ENCODE peak calls at places on chromosomes 5 and 9, in nine cellular contexts. One of them, this sample, is unnamed.

GRCh38 chr9:32426278-32426939 is 42.0 kb downstream of the ACO1 start:
- DNase-seq in sciatic nerve: no peak
- DNase-seq in left lung: peak
- DNase-seq in left ventricle myocardium superior: no peak
- DNase-seq in amygdala: no peak
- DNase-seq in germinal center: no peak
- DNase-seq in cerebellar cortex: peak
- DNase-seq in astrocyte of the spinal cord: peak
- DNase-seq in cardiac muscle cell: peak
- DNase-seq in this sample: no peak

GRCh38 chr9:101387871-101388506 is 3.2 kb upstream of the BAAT start:
- DNase-seq in sciatic nerve: no peak
- DNase-seq in left lung: no peak
- DNase-seq in left ventricle myocardium superior: no peak
- DNase-seq in amygdala: no peak
- DNase-seq in germinal center: peak
- DNase-seq in cerebellar cortex: peak
- DNase-seq in astrocyte of the spinal cord: peak
- DNase-seq in cardiac muscle cell: peak
- DNase-seq in this sample: no peak

GRCh38 chr5:69416699-69417098 is 1.8 kb downstream of the MARVELD2 start:
- DNase-seq in sciatic nerve: no peak
- DNase-seq in left lung: no peak
- DNase-seq in left ventricle myocardium superior: no peak
- DNase-seq in amygdala: no peak
- DNase-seq in germinal center: no peak
- DNase-seq in cerebellar cortex: no peak
- DNase-seq in astrocyte of the spinal cord: no peak
- DNase-seq in cardiac muscle cell: no peak
- DNase-seq in this sample: no peak

GRCh38 chr5:1330146-1330846 is 14.6 kb downstream of the CLPTM1L start:
- DNase-seq in sciatic nerve: no peak
- DNase-seq in left lung: no peak
- DNase-seq in left ventricle myocardium superior: no peak
- DNase-seq in amygdala: no peak
- DNase-seq in germinal center: no peak
- DNase-seq in cerebellar cortex: no peak
- DNase-seq in astrocyte of the spinal cord: no peak
- DNase-seq in cardiac muscle cell: no peak
- DNase-seq in this sample: peak

GRCh38 chr5:80187691-80188090 is 68.2 kb downstream of the SERINC5 start:
- DNase-seq in sciatic nerve: no peak
- DNase-seq in left lung: no peak
- DNase-seq in left ventricle myocardium superior: no peak
- DNase-seq in amygdala: no peak
- DNase-seq in germinal center: no peak
- DNase-seq in cerebellar cortex: no peak
- DNase-seq in astrocyte of the spinal cord: no peak
- DNase-seq in cardiac muscle cell: no peak
- DNase-seq in this sample: no peak

GRCh38 chr9:96232539-96233241 is 69.3 kb downstream of the HSD17B3 start:
- DNase-seq in sciatic nerve: peak
- DNase-seq in left lung: no peak
- DNase-seq in left ventricle myocardium superior: peak
- DNase-seq in amygdala: no peak
- DNase-seq in germinal center: peak
- DNase-seq in cerebellar cortex: peak
- DNase-seq in astrocyte of the spinal cord: peak
- DNase-seq in cardiac muscle cell: peak
- DNase-seq in this sample: no peak

GRCh38 chr5:139696167-139696893 is 48.2 kb downstream of the CXXC5 start:
- DNase-seq in sciatic nerve: no peak
- DNase-seq in left lung: no peak
- DNase-seq in left ventricle myocardium superior: peak
- DNase-seq in amygdala: no peak
- DNase-seq in germinal center: no peak
- DNase-seq in cerebellar cortex: no peak
- DNase-seq in astrocyte of the spinal cord: no peak
- DNase-seq in cardiac muscle cell: no peak
- DNase-seq in this sample: no peak

GRCh38 chr5:52692039-52692438 is 95.7 kb upstream of the ITGA1 start:
- DNase-seq in sciatic nerve: no peak
- DNase-seq in left lung: no peak
- DNase-seq in left ventricle myocardium superior: no peak
- DNase-seq in amygdala: no peak
- DNase-seq in germinal center: no peak
- DNase-seq in cerebellar cortex: no peak
- DNase-seq in astrocyte of the spinal cord: peak
- DNase-seq in cardiac muscle cell: no peak
- DNase-seq in this sample: no peak

GRCh38 chr9:16484744-16485143 is 385.7 kb downstream of the BNC2 start:
- DNase-seq in sciatic nerve: no peak
- DNase-seq in left lung: no peak
- DNase-seq in left ventricle myocardium superior: no peak
- DNase-seq in amygdala: no peak
- DNase-seq in germinal center: no peak
- DNase-seq in cerebellar cortex: no peak
- DNase-seq in astrocyte of the spinal cord: peak
- DNase-seq in cardiac muscle cell: peak
- DNase-seq in this sample: no peak

GRCh38 chr5:172549708-172550095 is 91.4 kb upstream of the NEURL1B start:
- DNase-seq in sciatic nerve: no peak
- DNase-seq in left lung: peak
- DNase-seq in left ventricle myocardium superior: no peak
- DNase-seq in amygdala: no peak
- DNase-seq in germinal center: no peak
- DNase-seq in cerebellar cortex: no peak
- DNase-seq in astrocyte of the spinal cord: no peak
- DNase-seq in cardiac muscle cell: no peak
- DNase-seq in this sample: no peak

GRCh38 chr9:4435197-4435596 is 55.1 kb upstream of the SLC1A1 start:
- DNase-seq in sciatic nerve: no peak
- DNase-seq in left lung: no peak
- DNase-seq in left ventricle myocardium superior: no peak
- DNase-seq in amygdala: no peak
- DNase-seq in germinal center: no peak
- DNase-seq in cerebellar cortex: no peak
- DNase-seq in astrocyte of the spinal cord: no peak
- DNase-seq in cardiac muscle cell: peak
- DNase-seq in this sample: no peak

GRCh38 chr5:359301-359897 is 37.9 kb downstream of the AHRR start:
- DNase-seq in sciatic nerve: no peak
- DNase-seq in left lung: no peak
- DNase-seq in left ventricle myocardium superior: no peak
- DNase-seq in amygdala: no peak
- DNase-seq in germinal center: no peak
- DNase-seq in cerebellar cortex: no peak
- DNase-seq in astrocyte of the spinal cord: no peak
- DNase-seq in cardiac muscle cell: no peak
- DNase-seq in this sample: no peak

GRCh38 chr5:148725675-148726074 is 71.3 kb upstream of the HTR4 start:
- DNase-seq in sciatic nerve: no peak
- DNase-seq in left lung: no peak
- DNase-seq in left ventricle myocardium superior: no peak
- DNase-seq in amygdala: no peak
- DNase-seq in germinal center: no peak
- DNase-seq in cerebellar cortex: no peak
- DNase-seq in astrocyte of the spinal cord: no peak
- DNase-seq in cardiac muscle cell: no peak
- DNase-seq in this sample: no peak

GRCh38 chr5:142726188-142726731 is 40.4 kb upstream of the FGF1 start:
- DNase-seq in sciatic nerve: no peak
- DNase-seq in left lung: no peak
- DNase-seq in left ventricle myocardium superior: no peak
- DNase-seq in amygdala: no peak
- DNase-seq in germinal center: no peak
- DNase-seq in cerebellar cortex: no peak
- DNase-seq in astrocyte of the spinal cord: peak
- DNase-seq in cardiac muscle cell: peak
- DNase-seq in this sample: no peak

GRCh38 chr9:87206064-87206661 is 258.9 kb upstream of the GAS1 start:
- DNase-seq in sciatic nerve: no peak
- DNase-seq in left lung: no peak
- DNase-seq in left ventricle myocardium superior: no peak
- DNase-seq in amygdala: no peak
- DNase-seq in germinal center: no peak
- DNase-seq in cerebellar cortex: no peak
- DNase-seq in astrocyte of the spinal cord: peak
- DNase-seq in cardiac muscle cell: no peak
- DNase-seq in this sample: no peak

GRCh38 chr5:122471031-122471751 is 159.2 kb downstream of the SNCAIP start:
- DNase-seq in sciatic nerve: no peak
- DNase-seq in left lung: no peak
- DNase-seq in left ventricle myocardium superior: no peak
- DNase-seq in amygdala: no peak
- DNase-seq in germinal center: no peak
- DNase-seq in cerebellar cortex: peak
- DNase-seq in astrocyte of the spinal cord: no peak
- DNase-seq in cardiac muscle cell: no peak
- DNase-seq in this sample: no peak

GRCh38 chr9:112120471-112120925 is 54.6 kb downstream of the SUSD1 start:
- DNase-seq in sciatic nerve: no peak
- DNase-seq in left lung: no peak
- DNase-seq in left ventricle myocardium superior: no peak
- DNase-seq in amygdala: no peak
- DNase-seq in germinal center: no peak
- DNase-seq in cerebellar cortex: no peak
- DNase-seq in astrocyte of the spinal cord: no peak
- DNase-seq in cardiac muscle cell: no peak
- DNase-seq in this sample: no peak

GRCh38 chr5:142156839-142157463 is 48.4 kb downstream of the NDFIP1 start:
- DNase-seq in sciatic nerve: no peak
- DNase-seq in left lung: no peak
- DNase-seq in left ventricle myocardium superior: no peak
- DNase-seq in amygdala: no peak
- DNase-seq in germinal center: no peak
- DNase-seq in cerebellar cortex: peak
- DNase-seq in astrocyte of the spinal cord: no peak
- DNase-seq in cardiac muscle cell: peak
- DNase-seq in this sample: no peak

GRCh38 chr5:133396724-133397123 is 215.6 kb downstream of the FSTL4 start:
- DNase-seq in sciatic nerve: no peak
- DNase-seq in left lung: no peak
- DNase-seq in left ventricle myocardium superior: no peak
- DNase-seq in amygdala: no peak
- DNase-seq in germinal center: no peak
- DNase-seq in cerebellar cortex: no peak
- DNase-seq in astrocyte of the spinal cord: no peak
- DNase-seq in cardiac muscle cell: no peak
- DNase-seq in this sample: no peak

GRCh38 chr5:14869286-14870164 is 2.1 kb downstream of the ANKH start:
- DNase-seq in sciatic nerve: no peak
- DNase-seq in left lung: no peak
- DNase-seq in left ventricle myocardium superior: no peak
- DNase-seq in amygdala: no peak
- DNase-seq in germinal center: no peak
- DNase-seq in cerebellar cortex: peak
- DNase-seq in astrocyte of the spinal cord: no peak
- DNase-seq in cardiac muscle cell: no peak
- DNase-seq in this sample: no peak

GRCh38 chr5:125978015-125978414 is 445.2 kb upstream of the GRAMD2B start:
- DNase-seq in sciatic nerve: no peak
- DNase-seq in left lung: no peak
- DNase-seq in left ventricle myocardium superior: no peak
- DNase-seq in amygdala: no peak
- DNase-seq in germinal center: no peak
- DNase-seq in cerebellar cortex: no peak
- DNase-seq in astrocyte of the spinal cord: no peak
- DNase-seq in cardiac muscle cell: no peak
- DNase-seq in this sample: no peak

GRCh38 chr9:136587145-136587943 is 41.5 kb upstream of the NOTCH1 start:
- DNase-seq in sciatic nerve: peak
- DNase-seq in left lung: peak
- DNase-seq in left ventricle myocardium superior: peak
- DNase-seq in amygdala: peak
- DNase-seq in germinal center: no peak
- DNase-seq in cerebellar cortex: no peak
- DNase-seq in astrocyte of the spinal cord: peak
- DNase-seq in cardiac muscle cell: peak
- DNase-seq in this sample: peak

GRCh38 chr5:88109806-88110205 is 158.8 kb downstream of the TMEM161B start:
- DNase-seq in sciatic nerve: no peak
- DNase-seq in left lung: no peak
- DNase-seq in left ventricle myocardium superior: no peak
- DNase-seq in amygdala: no peak
- DNase-seq in germinal center: no peak
- DNase-seq in cerebellar cortex: no peak
- DNase-seq in astrocyte of the spinal cord: peak
- DNase-seq in cardiac muscle cell: no peak
- DNase-seq in this sample: no peak

GRCh38 chr9:72592501-72593403 is 71.3 kb downstream of the TMC1 start:
- DNase-seq in sciatic nerve: no peak
- DNase-seq in left lung: no peak
- DNase-seq in left ventricle myocardium superior: no peak
- DNase-seq in amygdala: no peak
- DNase-seq in germinal center: peak
- DNase-seq in cerebellar cortex: peak
- DNase-seq in astrocyte of the spinal cord: peak
- DNase-seq in cardiac muscle cell: peak
- DNase-seq in this sample: no peak

GRCh38 chr5:53642006-53642405 is 81.6 kb downstream of the NDUFS4 start:
- DNase-seq in sciatic nerve: no peak
- DNase-seq in left lung: no peak
- DNase-seq in left ventricle myocardium superior: no peak
- DNase-seq in amygdala: no peak
- DNase-seq in germinal center: no peak
- DNase-seq in cerebellar cortex: no peak
- DNase-seq in astrocyte of the spinal cord: peak
- DNase-seq in cardiac muscle cell: peak
- DNase-seq in this sample: no peak

GRCh38 chr9:91306261-91306660 is 55.5 kb downstream of the AUH start:
- DNase-seq in sciatic nerve: no peak
- DNase-seq in left lung: no peak
- DNase-seq in left ventricle myocardium superior: no peak
- DNase-seq in amygdala: no peak
- DNase-seq in germinal center: no peak
- DNase-seq in cerebellar cortex: no peak
- DNase-seq in astrocyte of the spinal cord: no peak
- DNase-seq in cardiac muscle cell: no peak
- DNase-seq in this sample: no peak

GRCh38 chr9:134614256-134614655 is 27.3 kb upstream of the COL5A1 start:
- DNase-seq in sciatic nerve: no peak
- DNase-seq in left lung: no peak
- DNase-seq in left ventricle myocardium superior: no peak
- DNase-seq in amygdala: no peak
- DNase-seq in germinal center: no peak
- DNase-seq in cerebellar cortex: no peak
- DNase-seq in astrocyte of the spinal cord: no peak
- DNase-seq in cardiac muscle cell: no peak
- DNase-seq in this sample: no peak

GRCh38 chr9:95754533-95755420 is 120.7 kb upstream of the ERCC6L2 start:
- DNase-seq in sciatic nerve: peak
- DNase-seq in left lung: no peak
- DNase-seq in left ventricle myocardium superior: no peak
- DNase-seq in amygdala: no peak
- DNase-seq in germinal center: no peak
- DNase-seq in cerebellar cortex: peak
- DNase-seq in astrocyte of the spinal cord: no peak
- DNase-seq in cardiac muscle cell: no peak
- DNase-seq in this sample: no peak

GRCh38 chr5:109656829-109657228 is 32.9 kb upstream of the MAN2A1 start:
- DNase-seq in sciatic nerve: peak
- DNase-seq in left lung: peak
- DNase-seq in left ventricle myocardium superior: peak
- DNase-seq in amygdala: no peak
- DNase-seq in germinal center: no peak
- DNase-seq in cerebellar cortex: no peak
- DNase-seq in astrocyte of the spinal cord: peak
- DNase-seq in cardiac muscle cell: peak
- DNase-seq in this sample: peak

GRCh38 chr9:117796681-117797080 is 92.5 kb downstream of the TLR4 start:
- DNase-seq in sciatic nerve: no peak
- DNase-seq in left lung: no peak
- DNase-seq in left ventricle myocardium superior: no peak
- DNase-seq in amygdala: no peak
- DNase-seq in germinal center: no peak
- DNase-seq in cerebellar cortex: no peak
- DNase-seq in astrocyte of the spinal cord: peak
- DNase-seq in cardiac muscle cell: peak
- DNase-seq in this sample: no peak

GRCh38 chr9:71677209-71677608 is 91.1 kb downstream of the CEMIP2 start:
- DNase-seq in sciatic nerve: no peak
- DNase-seq in left lung: no peak
- DNase-seq in left ventricle myocardium superior: no peak
- DNase-seq in amygdala: no peak
- DNase-seq in germinal center: no peak
- DNase-seq in cerebellar cortex: no peak
- DNase-seq in astrocyte of the spinal cord: no peak
- DNase-seq in cardiac muscle cell: no peak
- DNase-seq in this sample: no peak